ENCODE peak calls at places on chromosomes 13 and 19, in seven cellular contexts. M, E, U, X, L, P and H are unnamed samples.

GRCh38 chr19:1365306-1365963 is 18.3 kb upstream of the NDUFS7 start:
- DNase-seq in M (no peak), P (no peak), E (no peak), L (no peak), X (no peak), U (no peak), H (no peak)

GRCh38 chr19:6199240-6199983 is 63.9 kb downstream of the ACSBG2 start:
- DNase-seq in E (peak; percentile 99), U (peak; percentile 99), L (peak; percentile 98), P (peak; percentile 95), X (peak; percentile 100), M (peak; percentile 97), H (peak; percentile 98)

GRCh38 chr19:19232231-19232630 is 20.5 kb downstream of the NCAN start:
- DNase-seq in U (no peak), E (no peak), P (no peak), X (no peak), M (no peak), L (no peak), H (no peak)

GRCh38 chr13:44044544-44045178 is 165.0 kb downstream of the LACC1 start:
- DNase-seq in X (no peak), E (no peak), L (no peak), U (no peak), P (no peak), M (no peak), H (no peak)

GRCh38 chr19:50224986-50225747 is 21.7 kb downstream of the MYH14 start:
- DNase-seq in P (no peak), L (no peak), X (no peak), E (no peak), U (no peak), M (no peak), H (no peak)

GRCh38 chr19:35673121-35673804 is 6.9 kb downstream of the UPK1A start:
- DNase-seq in U (peak; percentile 24), E (peak; percentile 52), L (peak; percentile 21), X (peak; percentile 84), M (peak; percentile 53), P (no peak), H (peak; percentile 54)

GRCh38 chr13:106103779-106104178 is 431.7 kb downstream of the EFNB2 start:
- DNase-seq in P (no peak), L (no peak), X (no peak), M (peak; percentile 34), U (no peak), E (no peak), H (no peak)

GRCh38 chr13:48492123-48493075 is 40.5 kb downstream of the RCBTB2 start:
- DNase-seq in U (no peak), X (no peak), P (peak; percentile 98), M (no peak), E (peak; percentile 53), L (no peak), H (no peak)

GRCh38 chr13:73259061-73259908 is 200.5 kb downstream of the KLF5 start:
- DNase-seq in P (no peak), U (no peak), L (no peak), M (no peak), E (no peak), X (no peak), H (no peak)

GRCh38 chr19:50554212-50554611 is 14.0 kb downstream of the LRRC4B start:
- DNase-seq in E (no peak), L (no peak), M (no peak), X (no peak), U (no peak), P (no peak), H (no peak)

GRCh38 chr19:8607386-8607785 is 3.1 kb downstream of the ADAMTS10 start:
- DNase-seq in U (no peak), E (no peak), X (no peak), M (no peak), L (no peak), P (no peak), H (no peak)

GRCh38 chr19:33389574-33390119 is 16.1 kb downstream of the CEBPG start:
- DNase-seq in L (no peak), U (no peak), E (no peak), X (peak; percentile 50), P (no peak), M (no peak), H (no peak)

GRCh38 chr13:30276178-30276577 is 31.2 kb downstream of the KATNAL1 start:
- DNase-seq in M (no peak), P (peak; percentile 33), U (no peak), L (no peak), X (no peak), E (no peak), H (no peak)

GRCh38 chr13:101053694-101054093 is 362.6 kb downstream of the NALCN start:
- DNase-seq in L (no peak), X (no peak), M (no peak), E (no peak), U (no peak), P (no peak), H (no peak)

GRCh38 chr13:42769650-42770049 is 11.7 kb upstream of the FAM216B start:
- DNase-seq in M (no peak), E (no peak), L (no peak), U (no peak), X (no peak), P (no peak), H (no peak)

GRCh38 chr13:113930711-113931637 is 42.9 kb downstream of the C13orf46 start:
- DNase-seq in X (no peak), P (peak; percentile 44), E (no peak), M (no peak), L (no peak), U (no peak), H (no peak)

GRCh38 chr13:102814025-102814607 is 15.2 kb downstream of the BIVM start:
- DNase-seq in P (no peak), E (no peak), M (no peak), X (no peak), L (no peak), U (no peak), H (no peak)

GRCh38 chr19:35904312-35905068 is 2.2 kb downstream of the HCST start:
- DNase-seq in E (no peak), X (no peak), L (no peak), P (no peak), M (no peak), U (no peak), H (no peak)

GRCh38 chr13:40993987-40994386 is 25.1 kb downstream of the ELF1 start:
- DNase-seq in X (no peak), M (peak; percentile 87), E (no peak), P (no peak), U (no peak), L (no peak), H (peak; percentile 83)

GRCh38 chr13:27644302-27644701 is 22.6 kb downstream of the POLR1D start:
- DNase-seq in U (no peak), M (peak; percentile 27), E (no peak), L (no peak), X (no peak), P (no peak), H (no peak)

GRCh38 chr13:92164822-92165221 is 766.4 kb downstream of the GPC5 start:
- DNase-seq in L (no peak), U (no peak), M (no peak), P (no peak), E (peak; percentile 12), X (no peak), H (no peak)

GRCh38 chr19:23560051-23560450 is 127.0 kb downstream of the ZNF675 start:
- DNase-seq in E (no peak), U (no peak), M (no peak), L (no peak), X (no peak), P (no peak), H (no peak)

GRCh38 chr19:23571175-23571574 is 115.8 kb downstream of the ZNF675 start:
- DNase-seq in P (no peak), L (no peak), E (no peak), U (no peak), X (no peak), M (no peak), H (no peak)

GRCh38 chr19:23563326-23563725 is 123.7 kb downstream of the ZNF675 start:
- DNase-seq in M (no peak), U (no peak), P (no peak), E (no peak), X (no peak), L (no peak), H (no peak)

GRCh38 chr19:23561341-23561740 is 125.7 kb downstream of the ZNF675 start:
- DNase-seq in L (no peak), X (no peak), M (no peak), U (no peak), E (no peak), P (no peak), H (no peak)

GRCh38 chr19:23565256-23565655 is 121.8 kb downstream of the ZNF675 start:
- DNase-seq in P (no peak), X (no peak), U (no peak), L (no peak), E (no peak), M (no peak), H (peak; percentile 26)
- TF ChIP-seq JUND in P (no peak), X (no peak), U (no peak), L (no peak), E (no peak), M (no peak), H (no peak)

DNA sequence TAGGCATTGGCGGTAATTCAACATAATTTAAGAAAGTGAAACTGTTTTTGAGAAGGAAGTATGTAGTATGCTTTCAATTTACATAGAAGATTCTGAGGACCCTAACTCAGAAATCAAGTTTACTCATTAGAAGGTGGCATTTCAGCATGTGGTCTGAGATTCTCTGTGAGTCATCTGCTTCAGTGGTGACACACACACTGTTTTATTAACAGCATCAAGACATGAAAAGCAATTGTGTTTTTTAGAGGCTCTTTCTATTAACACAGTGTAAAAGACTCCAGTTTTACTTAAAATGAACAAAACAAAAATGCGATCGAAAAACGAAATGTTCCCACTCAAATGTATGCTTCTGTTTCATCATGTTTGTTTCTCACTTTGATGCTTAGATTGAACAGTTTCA is 802.1 kb upstream of the SLITRK6 start:
- DNase-seq in X (no peak), L (no peak), U (no peak), E (no peak), M (no peak), P (no peak), H (no peak)
- TF ChIP-seq JUND in X (peak; percentile 23), L (no peak), U (no peak), E (no peak), M (no peak), P (no peak), H (no peak)

DNA sequence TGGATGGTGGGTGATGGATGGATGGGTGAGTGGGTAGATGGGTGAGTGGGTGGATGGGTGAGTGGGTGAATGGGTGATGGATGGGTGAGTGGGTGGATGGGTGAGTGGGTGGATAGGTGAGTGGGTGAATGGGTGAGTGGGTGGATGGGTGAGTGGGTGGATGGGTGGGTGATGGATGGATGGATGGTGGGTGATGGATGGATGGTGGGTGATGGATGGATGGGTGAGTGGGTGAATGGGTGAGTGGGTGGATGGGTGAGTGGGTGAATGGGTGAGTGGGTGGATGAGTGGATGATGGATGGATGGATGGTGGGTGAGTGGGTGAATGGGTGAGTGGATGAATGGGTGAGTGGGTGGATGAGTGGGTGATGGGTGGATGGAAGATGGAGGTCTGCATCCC is 2.8 kb downstream of the SMIM24 start:
- DNase-seq in M (no peak), E (no peak), X (no peak), U (no peak), P (no peak), L (no peak), H (no peak)
- TF ChIP-seq JUND in M (no peak), E (no peak), X (no peak), U (no peak), P (no peak), L (no peak), H (no peak)

DNA sequence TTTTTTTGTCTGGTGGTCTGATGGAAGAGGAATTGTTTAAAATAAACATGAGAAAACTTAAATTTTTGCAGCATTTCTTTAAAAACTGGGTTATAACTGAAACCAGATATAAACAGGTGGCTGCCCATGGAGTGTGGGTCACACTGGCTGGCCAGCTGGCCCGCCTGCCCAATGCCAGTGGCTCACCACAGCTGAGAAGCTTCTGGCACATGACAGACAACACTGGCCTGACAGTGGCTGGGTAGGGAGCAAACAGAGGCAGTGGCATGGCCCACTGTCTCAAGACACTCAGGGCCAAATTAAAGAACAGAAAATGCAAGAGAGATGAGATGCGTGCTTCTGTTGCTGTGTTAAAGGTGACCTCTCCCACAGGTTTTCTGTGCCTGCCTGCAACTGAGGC is 3.1 kb upstream of the SLC35E1 start:
- DNase-seq in M (no peak), L (no peak), P (no peak), X (no peak), U (no peak), E (no peak), H (no peak)
- TF ChIP-seq JUND in M (no peak), L (no peak), P (no peak), X (no peak), U (no peak), E (no peak), H (no peak)